ENCODE peak calls at places on chromosomes 3 and 15, in ten cellular contexts. One of them, this sample, is unnamed.

GRCh38 chr15:59260090-59260489 is 53.4 kb downstream of the LDHAL6B start:
- DNase-seq in stimulated activated CD8-positive, alpha-beta memory T cell treated with anti-CD3 and anti-CD28 coated beads, Interleukin-2, amount 100 ng/mL, for 1 hour: no peak
- DNase-seq in CD4-positive, alpha-beta memory T cell: no peak
- DNase-seq in GM10248: no peak
- DNase-seq in HL-60: no peak
- DNase-seq in pons: peak; percentile 98
- DNase-seq in adrenal gland: no peak
- DNase-seq in left ventricle myocardium superior: no peak
- DNase-seq in D341Med: no peak
- DNase-seq in Kasumi-1: no peak
- DNase-seq in this sample: no peak

GRCh38 chr3:123012652-123013051 is 14.9 kb downstream of the SEMA5B start:
- DNase-seq in adrenal gland: no peak
- DNase-seq in left ventricle myocardium superior: no peak
- DNase-seq in GM10248: no peak
- DNase-seq in Kasumi-1: no peak
- DNase-seq in CD4-positive, alpha-beta memory T cell: no peak
- DNase-seq in pons: no peak
- DNase-seq in stimulated activated CD8-positive, alpha-beta memory T cell treated with anti-CD3 and anti-CD28 coated beads, Interleukin-2, amount 100 ng/mL, for 1 hour: no peak
- DNase-seq in D341Med: no peak
- DNase-seq in HL-60: no peak
- DNase-seq in this sample: no peak

GRCh38 chr3:53729130-53729529 is 117.1 kb downstream of the CHDH start:
- DNase-seq in D341Med: no peak
- DNase-seq in pons: no peak
- DNase-seq in CD4-positive, alpha-beta memory T cell: no peak
- DNase-seq in GM10248: no peak
- DNase-seq in HL-60: no peak
- DNase-seq in stimulated activated CD8-positive, alpha-beta memory T cell treated with anti-CD3 and anti-CD28 coated beads, Interleukin-2, amount 100 ng/mL, for 1 hour: no peak
- DNase-seq in Kasumi-1: no peak
- DNase-seq in left ventricle myocardium superior: no peak
- DNase-seq in adrenal gland: no peak
- DNase-seq in this sample: no peak

GRCh38 chr3:42649006-42649405 is 4.5 kb upstream of the ZBTB47 start:
- DNase-seq in stimulated activated CD8-positive, alpha-beta memory T cell treated with anti-CD3 and anti-CD28 coated beads, Interleukin-2, amount 100 ng/mL, for 1 hour: no peak
- DNase-seq in D341Med: no peak
- DNase-seq in left ventricle myocardium superior: no peak
- DNase-seq in pons: peak; percentile 39
- DNase-seq in adrenal gland: no peak
- DNase-seq in GM10248: no peak
- DNase-seq in Kasumi-1: no peak
- DNase-seq in CD4-positive, alpha-beta memory T cell: no peak
- DNase-seq in HL-60: no peak
- DNase-seq in this sample: no peak

GRCh38 chr15:72154316-72154715 is 36.1 kb downstream of the SENP8 start:
- DNase-seq in left ventricle myocardium superior: no peak
- DNase-seq in Kasumi-1: no peak
- DNase-seq in pons: no peak
- DNase-seq in GM10248: no peak
- DNase-seq in D341Med: no peak
- DNase-seq in stimulated activated CD8-positive, alpha-beta memory T cell treated with anti-CD3 and anti-CD28 coated beads, Interleukin-2, amount 100 ng/mL, for 1 hour: no peak
- DNase-seq in adrenal gland: no peak
- DNase-seq in HL-60: no peak
- DNase-seq in CD4-positive, alpha-beta memory T cell: no peak
- DNase-seq in this sample: no peak

GRCh38 chr3:124882749-124883148 is 4.4 kb downstream of the ITGB5 start:
- DNase-seq in Kasumi-1: no peak
- DNase-seq in stimulated activated CD8-positive, alpha-beta memory T cell treated with anti-CD3 and anti-CD28 coated beads, Interleukin-2, amount 100 ng/mL, for 1 hour: no peak
- DNase-seq in HL-60: no peak
- DNase-seq in adrenal gland: no peak
- DNase-seq in D341Med: no peak
- DNase-seq in pons: no peak
- DNase-seq in CD4-positive, alpha-beta memory T cell: no peak
- DNase-seq in GM10248: no peak
- DNase-seq in left ventricle myocardium superior: no peak
- DNase-seq in this sample: no peak

GRCh38 chr3:56753206-56753605 is 48.5 kb downstream of the ARHGEF3 start:
- DNase-seq in GM10248: peak; percentile 51
- DNase-seq in stimulated activated CD8-positive, alpha-beta memory T cell treated with anti-CD3 and anti-CD28 coated beads, Interleukin-2, amount 100 ng/mL, for 1 hour: no peak
- DNase-seq in adrenal gland: no peak
- DNase-seq in Kasumi-1: no peak
- DNase-seq in CD4-positive, alpha-beta memory T cell: no peak
- DNase-seq in left ventricle myocardium superior: no peak
- DNase-seq in D341Med: no peak
- DNase-seq in HL-60: peak; percentile 13
- DNase-seq in pons: no peak
- DNase-seq in this sample: no peak

GRCh38 chr3:126064627-126065258 is 19.2 kb downstream of the SLC41A3 start:
- DNase-seq in Kasumi-1: peak; percentile 3
- DNase-seq in adrenal gland: no peak
- DNase-seq in left ventricle myocardium superior: no peak
- DNase-seq in D341Med: no peak
- DNase-seq in CD4-positive, alpha-beta memory T cell: no peak
- DNase-seq in pons: no peak
- DNase-seq in stimulated activated CD8-positive, alpha-beta memory T cell treated with anti-CD3 and anti-CD28 coated beads, Interleukin-2, amount 100 ng/mL, for 1 hour: no peak
- DNase-seq in GM10248: peak; percentile 43
- DNase-seq in HL-60: peak; percentile 66
- DNase-seq in this sample: no peak

GRCh38 chr3:131402391-131403039 is 20.9 kb downstream of the NUDT16 start:
- DNase-seq in HL-60: peak; percentile 65
- DNase-seq in pons: peak; percentile 57
- DNase-seq in CD4-positive, alpha-beta memory T cell: no peak
- DNase-seq in GM10248: no peak
- DNase-seq in stimulated activated CD8-positive, alpha-beta memory T cell treated with anti-CD3 and anti-CD28 coated beads, Interleukin-2, amount 100 ng/mL, for 1 hour: no peak
- DNase-seq in D341Med: no peak
- DNase-seq in adrenal gland: no peak
- DNase-seq in left ventricle myocardium superior: no peak
- DNase-seq in Kasumi-1: peak; percentile 82
- DNase-seq in this sample: no peak

GRCh38 chr15:44347495-44347894 is 59.0 kb downstream of the GOLM2 start:
- DNase-seq in CD4-positive, alpha-beta memory T cell: no peak
- DNase-seq in GM10248: no peak
- DNase-seq in stimulated activated CD8-positive, alpha-beta memory T cell treated with anti-CD3 and anti-CD28 coated beads, Interleukin-2, amount 100 ng/mL, for 1 hour: no peak
- DNase-seq in pons: no peak
- DNase-seq in HL-60: no peak
- DNase-seq in D341Med: no peak
- DNase-seq in Kasumi-1: no peak
- DNase-seq in left ventricle myocardium superior: no peak
- DNase-seq in adrenal gland: no peak
- DNase-seq in this sample: no peak

GRCh38 chr3:134081211-134081610 is 51.5 kb upstream of the SLCO2A1 start:
- DNase-seq in GM10248: no peak
- DNase-seq in pons: no peak
- DNase-seq in stimulated activated CD8-positive, alpha-beta memory T cell treated with anti-CD3 and anti-CD28 coated beads, Interleukin-2, amount 100 ng/mL, for 1 hour: no peak
- DNase-seq in Kasumi-1: no peak
- DNase-seq in HL-60: no peak
- DNase-seq in adrenal gland: no peak
- DNase-seq in CD4-positive, alpha-beta memory T cell: no peak
- DNase-seq in D341Med: no peak
- DNase-seq in left ventricle myocardium superior: no peak
- DNase-seq in this sample: no peak

GRCh38 chr15:90684281-90684680 is 32.9 kb upstream of the BLM start:
- DNase-seq in adrenal gland: no peak
- DNase-seq in D341Med: no peak
- DNase-seq in Kasumi-1: no peak
- DNase-seq in GM10248: no peak
- DNase-seq in HL-60: no peak
- DNase-seq in CD4-positive, alpha-beta memory T cell: no peak
- DNase-seq in pons: no peak
- DNase-seq in stimulated activated CD8-positive, alpha-beta memory T cell treated with anti-CD3 and anti-CD28 coated beads, Interleukin-2, amount 100 ng/mL, for 1 hour: no peak
- DNase-seq in left ventricle myocardium superior: no peak
- DNase-seq in this sample: no peak

GRCh38 chr15:93321881-93322282 is 232.9 kb upstream of the RGMA start:
- DNase-seq in D341Med: no peak
- DNase-seq in GM10248: no peak
- DNase-seq in CD4-positive, alpha-beta memory T cell: no peak
- DNase-seq in adrenal gland: no peak
- DNase-seq in left ventricle myocardium superior: no peak
- DNase-seq in pons: no peak
- DNase-seq in Kasumi-1: no peak
- DNase-seq in stimulated activated CD8-positive, alpha-beta memory T cell treated with anti-CD3 and anti-CD28 coated beads, Interleukin-2, amount 100 ng/mL, for 1 hour: no peak
- DNase-seq in HL-60: no peak
- DNase-seq in this sample: no peak

GRCh38 chr3:94413721-94414106 is 350.9 kb downstream of the NSUN3 start:
- DNase-seq in stimulated activated CD8-positive, alpha-beta memory T cell treated with anti-CD3 and anti-CD28 coated beads, Interleukin-2, amount 100 ng/mL, for 1 hour: no peak
- DNase-seq in adrenal gland: no peak
- DNase-seq in left ventricle myocardium superior: no peak
- DNase-seq in pons: no peak
- DNase-seq in CD4-positive, alpha-beta memory T cell: no peak
- DNase-seq in HL-60: no peak
- DNase-seq in GM10248: no peak
- DNase-seq in D341Med: no peak
- DNase-seq in Kasumi-1: no peak
- DNase-seq in this sample: no peak

GRCh38 chr15:50124557-50125080 is 5.6 kb upstream of the ATP8B4 start:
- DNase-seq in pons: no peak
- DNase-seq in adrenal gland: no peak
- DNase-seq in left ventricle myocardium superior: no peak
- DNase-seq in GM10248: no peak
- DNase-seq in Kasumi-1: no peak
- DNase-seq in CD4-positive, alpha-beta memory T cell: no peak
- DNase-seq in HL-60: no peak
- DNase-seq in D341Med: no peak
- DNase-seq in stimulated activated CD8-positive, alpha-beta memory T cell treated with anti-CD3 and anti-CD28 coated beads, Interleukin-2, amount 100 ng/mL, for 1 hour: no peak
- DNase-seq in this sample: no peak

GRCh38 chr3:190533511-190534282 is 19.8 kb downstream of the IL1RAP start:
- DNase-seq in adrenal gland: peak; percentile 67
- DNase-seq in D341Med: no peak
- DNase-seq in CD4-positive, alpha-beta memory T cell: no peak
- DNase-seq in HL-60: no peak
- DNase-seq in stimulated activated CD8-positive, alpha-beta memory T cell treated with anti-CD3 and anti-CD28 coated beads, Interleukin-2, amount 100 ng/mL, for 1 hour: no peak
- DNase-seq in Kasumi-1: peak; percentile 61
- DNase-seq in pons: peak; percentile 89
- DNase-seq in GM10248: no peak
- DNase-seq in left ventricle myocardium superior: peak; percentile 76
- DNase-seq in this sample: peak; percentile 61

GRCh38 chr3:42262525-42262924 is 3.5 kb downstream of the CCK start:
- DNase-seq in CD4-positive, alpha-beta memory T cell: no peak
- DNase-seq in adrenal gland: no peak
- DNase-seq in D341Med: no peak
- DNase-seq in pons: no peak
- DNase-seq in GM10248: no peak
- DNase-seq in left ventricle myocardium superior: no peak
- DNase-seq in stimulated activated CD8-positive, alpha-beta memory T cell treated with anti-CD3 and anti-CD28 coated beads, Interleukin-2, amount 100 ng/mL, for 1 hour: no peak
- DNase-seq in HL-60: no peak
- DNase-seq in Kasumi-1: no peak
- DNase-seq in this sample: peak; percentile 79

GRCh38 chr3:124653788-124654469 is 76.3 kb upstream of the UMPS start:
- DNase-seq in left ventricle myocardium superior: peak; percentile 34
- DNase-seq in pons: no peak
- DNase-seq in Kasumi-1: peak; percentile 64
- DNase-seq in GM10248: no peak
- DNase-seq in adrenal gland: no peak
- DNase-seq in CD4-positive, alpha-beta memory T cell: no peak
- DNase-seq in HL-60: no peak
- DNase-seq in D341Med: no peak
- DNase-seq in stimulated activated CD8-positive, alpha-beta memory T cell treated with anti-CD3 and anti-CD28 coated beads, Interleukin-2, amount 100 ng/mL, for 1 hour: no peak
- DNase-seq in this sample: no peak

GRCh38 chr3:58021072-58021959 is 13.1 kb downstream of the FLNB start:
- DNase-seq in stimulated activated CD8-positive, alpha-beta memory T cell treated with anti-CD3 and anti-CD28 coated beads, Interleukin-2, amount 100 ng/mL, for 1 hour: no peak
- DNase-seq in adrenal gland: no peak
- DNase-seq in pons: no peak
- DNase-seq in D341Med: no peak
- DNase-seq in Kasumi-1: no peak
- DNase-seq in CD4-positive, alpha-beta memory T cell: no peak
- DNase-seq in GM10248: no peak
- DNase-seq in left ventricle myocardium superior: no peak
- DNase-seq in HL-60: no peak
- DNase-seq in this sample: no peak

GRCh38 chr15:79140846-79141570 is 50.4 kb upstream of the RASGRF1 start:
- DNase-seq in GM10248: no peak
- DNase-seq in pons: no peak
- DNase-seq in D341Med: no peak
- DNase-seq in CD4-positive, alpha-beta memory T cell: no peak
- DNase-seq in HL-60: no peak
- DNase-seq in adrenal gland: no peak
- DNase-seq in Kasumi-1: no peak
- DNase-seq in stimulated activated CD8-positive, alpha-beta memory T cell treated with anti-CD3 and anti-CD28 coated beads, Interleukin-2, amount 100 ng/mL, for 1 hour: no peak
- DNase-seq in left ventricle myocardium superior: no peak
- DNase-seq in this sample: no peak

This sample was measured in T1000.